ENCODE peak calls at places on chromosomes 7 and 10, in ten cellular contexts. B is progenitor cell of endocrine pancreas, G is HTR-8/SVneo, Y is NAMALWA, C is neuronal stem cell, P is GM12891, D is dorsolateral prefrontal cortex, Q is ascending aorta, U is hippocampal formation, T is osteocyte. W is an unnamed sample.

GRCh38 chr7:96547371-96547811 is 162.3 kb downstream of the SEM1 start:
- DNase-seq in B (no peak), G (no peak), Y (no peak), C (no peak), P (no peak), D (no peak), Q (no peak), U (no peak), T (no peak), W (no peak)

GRCh38 chr10:68127995-68128394 is 18.7 kb downstream of the MYPN start:
- DNase-seq in B (no peak), G (no peak), Y (no peak), C (no peak), P (no peak), D (no peak), Q (no peak), U (no peak), T (no peak), W (no peak)

GRCh38 chr10:120508393-120508792 is 51.4 kb downstream of the PLPP4 start:
- DNase-seq in B (no peak), G (no peak), Y (no peak), C (no peak), P (no peak), D (no peak), Q (no peak), U (no peak), T (no peak), W (no peak)

GRCh38 chr10:69446650-69447151 is 4.6 kb upstream of the TSPAN15 start:
- DNase-seq in B (no peak), G (peak), Y (no peak), C (no peak), P (no peak), D (no peak), Q (no peak), U (no peak), T (no peak), W (no peak)

GRCh38 chr7:36966636-36967035 is 242.3 kb upstream of the AOAH start:
- DNase-seq in B (no peak), G (no peak), Y (no peak), C (no peak), P (no peak), D (no peak), Q (no peak), U (no peak), T (no peak), W (no peak)

GRCh38 chr7:231030-231857 is 38.9 kb downstream of the FAM20C start:
- DNase-seq in B (no peak), G (no peak), Y (peak), C (no peak), P (no peak), D (no peak), Q (no peak), U (no peak), T (no peak), W (no peak)

GRCh38 chr10:53839437-53840039 is 961.5 kb downstream of the PCDH15 start:
- DNase-seq in B (no peak), G (no peak), Y (peak), C (no peak), P (no peak), D (no peak), Q (no peak), U (peak), T (no peak), W (no peak)

GRCh38 chr10:12631216-12631615 is 281.9 kb downstream of the CAMK1D start:
- DNase-seq in B (no peak), G (no peak), Y (no peak), C (no peak), P (no peak), D (no peak), Q (no peak), U (no peak), T (no peak), W (no peak)

GRCh38 chr10:45040921-45041320 is 40.2 kb downstream of the ZNF22 start:
- DNase-seq in B (no peak), G (no peak), Y (no peak), C (no peak), P (no peak), D (no peak), Q (no peak), U (no peak), T (no peak), W (no peak)

GRCh38 chr7:34453150-34453549 is 204.9 kb upstream of the NPSR1 start:
- DNase-seq in B (no peak), G (no peak), Y (no peak), C (no peak), P (no peak), D (no peak), Q (no peak), U (no peak), T (no peak), W (no peak)

GRCh38 chr10:99654791-99655190 is 4.5 kb upstream of the ENTPD7 start:
- DNase-seq in B (no peak), G (no peak), Y (no peak), C (no peak), P (no peak), D (no peak), Q (no peak), U (no peak), T (no peak), W (no peak)

GRCh38 chr7:18555120-18555519 is 59.6 kb downstream of the HDAC9 start:
- DNase-seq in B (no peak), G (no peak), Y (no peak), C (no peak), P (no peak), D (no peak), Q (no peak), U (no peak), T (no peak), W (no peak)

GRCh38 chr10:78768882-78769281 is 299.9 kb upstream of the ZMIZ1 start:
- DNase-seq in B (no peak), G (no peak), Y (no peak), C (no peak), P (no peak), D (no peak), Q (peak), U (no peak), T (no peak), W (no peak)

GRCh38 chr10:28983799-28984198 is 305.1 kb upstream of the LYZL1 start:
- DNase-seq in B (no peak), G (no peak), Y (no peak), C (no peak), P (no peak), D (no peak), Q (no peak), U (no peak), T (no peak), W (no peak)

GRCh38 chr7:157815061-157816022 is 478.5 kb downstream of the DNAJB6 start:
- DNase-seq in B (no peak), G (no peak), Y (no peak), C (no peak), P (no peak), D (peak), Q (no peak), U (no peak), T (no peak), W (no peak)

GRCh38 chr7:151007469-151007898 is 16.7 kb downstream of the NOS3 start:
- DNase-seq in B (no peak), G (no peak), Y (no peak), C (no peak), P (no peak), D (no peak), Q (no peak), U (no peak), T (no peak), W (no peak)

GRCh38 chr10:70602665-70603438 is at the start of gene PRF1:
- DNase-seq in B (no peak), G (no peak), Y (no peak), C (no peak), P (peak), D (no peak), Q (no peak), U (no peak), T (no peak), W (no peak)

GRCh38 chr7:30971440-30971839 is 7.7 kb downstream of the GHRHR start:
- DNase-seq in B (no peak), G (no peak), Y (no peak), C (no peak), P (no peak), D (no peak), Q (peak), U (no peak), T (peak), W (no peak)

GRCh38 chr10:88066876-88067275 is 203.5 kb downstream of the PTEN start:
- DNase-seq in B (no peak), G (no peak), Y (peak), C (no peak), P (no peak), D (no peak), Q (no peak), U (peak), T (no peak), W (no peak)

GRCh38 chr10:124105594-124105993 is 12.2 kb upstream of the CHST15 start:
- DNase-seq in B (no peak), G (no peak), Y (peak), C (no peak), P (no peak), D (no peak), Q (no peak), U (no peak), T (no peak), W (no peak)

GRCh38 chr10:69801434-69802315 is at the start of gene COL13A1:
- DNase-seq in B (peak), G (peak), Y (no peak), C (peak), P (peak), D (no peak), Q (peak), U (no peak), T (no peak), W (peak)

GRCh38 chr10:44467090-44467489 is 82.2 kb upstream of the CXCL12 start:
- DNase-seq in B (no peak), G (no peak), Y (no peak), C (no peak), P (no peak), D (no peak), Q (no peak), U (no peak), T (no peak), W (no peak)

GRCh38 chr7:43119371-43120069 is 7.1 kb downstream of the HECW1 start:
- DNase-seq in B (no peak), G (no peak), Y (no peak), C (no peak), P (no peak), D (no peak), Q (no peak), U (no peak), T (no peak), W (no peak)

GRCh38 chr10:76209135-76209534 is 777.7 kb downstream of the LRMDA start:
- DNase-seq in B (no peak), G (no peak), Y (no peak), C (no peak), P (no peak), D (no peak), Q (no peak), U (no peak), T (no peak), W (no peak)

GRCh38 chr7:92766461-92767003 is 69.8 kb downstream of the CDK6 start:
- DNase-seq in B (no peak), G (no peak), Y (no peak), C (no peak), P (no peak), D (no peak), Q (no peak), U (no peak), T (no peak), W (no peak)

GRCh38 chr7:18679261-18679660 is 183.7 kb downstream of the HDAC9 start:
- DNase-seq in B (no peak), G (no peak), Y (no peak), C (no peak), P (no peak), D (no peak), Q (no peak), U (no peak), T (no peak), W (no peak)

GRCh38 chr10:70758757-70759514 is 26.2 kb downstream of the TBATA start:
- DNase-seq in B (peak), G (peak), Y (peak), C (peak), P (peak), D (peak), Q (peak), U (peak), T (no peak), W (peak)

GRCh38 chr10:50997461-50997860 is 76.8 kb upstream of the PRKG1 start:
- DNase-seq in B (no peak), G (no peak), Y (no peak), C (no peak), P (no peak), D (no peak), Q (no peak), U (no peak), T (no peak), W (no peak)

GRCh38 chr10:68327889-68328786 is 3.7 kb upstream of the HNRNPH3 start:
- DNase-seq in B (no peak), G (peak), Y (peak), C (no peak), P (no peak), D (no peak), Q (no peak), U (peak), T (no peak), W (peak)

GRCh38 chr7:100865372-100865911 is 1.7 kb upstream of the TRIP6 start:
- DNase-seq in B (no peak), G (no peak), Y (no peak), C (no peak), P (no peak), D (no peak), Q (peak), U (no peak), T (no peak), W (no peak)